ENCODE peak calls at places on chromosomes 6 and 20, in nine cellular contexts. T, W, F, Y, I, G, V, P and Z are unnamed samples.

GRCh38 chr20:61461459-61461858 is 209.4 kb downstream of the CDH4 start:
- DNase-seq in T (no peak), W (no peak), F (no peak), Y (no peak), I (no peak), G (no peak), V (no peak), P (no peak), Z (no peak)

GRCh38 chr6:90658497-90658896 is 71.6 kb upstream of the MAP3K7 start:
- DNase-seq in T (no peak), W (no peak), F (no peak), Y (no peak), I (no peak), G (no peak), V (no peak), P (no peak), Z (no peak)

GRCh38 chr20:57263127-57263609 is 3.3 kb downstream of the BMP7 start:
- DNase-seq in T (no peak), W (no peak), F (no peak), Y (no peak), I (no peak), G (no peak), V (no peak), P (no peak), Z (no peak)

GRCh38 chr6:88662163-88662580 is 301.2 kb downstream of the RNGTT start:
- DNase-seq in T (no peak), W (no peak), F (no peak), Y (no peak), I (peak; percentile 55), G (no peak), V (no peak), P (peak; percentile 62), Z (no peak)

GRCh38 chr20:25865715-25866656 is 169.3 kb upstream of the ZNF337 start:
- DNase-seq in T (peak; percentile 74), W (peak; percentile 75), F (no peak), Y (peak; percentile 85), I (peak; percentile 37), G (peak; percentile 30), V (peak; percentile 65), P (peak; percentile 73), Z (peak; percentile 66)

GRCh38 chr6:96940322-96940721 is 15.8 kb downstream of the KLHL32 start:
- DNase-seq in T (no peak), W (no peak), F (no peak), Y (no peak), I (no peak), G (no peak), V (no peak), P (no peak), Z (no peak)

GRCh38 chr6:159919011-159919511 is 28.3 kb downstream of the MAS1 start:
- DNase-seq in T (no peak), W (peak; percentile 88), F (no peak), Y (no peak), I (no peak), G (no peak), V (no peak), P (no peak), Z (no peak)

GRCh38 chr20:41639630-41640029 is 21.5 kb upstream of the CHD6 start:
- DNase-seq in T (no peak), W (no peak), F (no peak), Y (peak; percentile 28), I (no peak), G (no peak), V (no peak), P (no peak), Z (no peak)

GRCh38 chr6:158437571-158437970 is 122.3 kb upstream of the TMEM181 start:
- DNase-seq in T (no peak), W (no peak), F (no peak), Y (no peak), I (no peak), G (no peak), V (no peak), P (no peak), Z (no peak)